ENCODE peak calls at places on chromosomes 6 and 20, in seven cellular contexts. One of them, this sample, is unnamed.

GRCh38 chr6:111013144-111013905 is 31.5 kb downstream of the RPF2 start:
- DNase-seq in renal cortical epithelial cell: no peak
- DNase-seq in HFFc6: no peak
- DNase-seq in ovary: no peak
- DNase-seq in effector memory CD8-positive, alpha-beta T cell: no peak
- DNase-seq in EH: peak
- DNase-seq in T-helper 2 cell: no peak
- DNase-seq in this sample: no peak

GRCh38 chr6:100346203-100346602 is 118.5 kb downstream of the SIM1 start:
- DNase-seq in EH: peak
- DNase-seq in T-helper 2 cell: no peak
- DNase-seq in effector memory CD8-positive, alpha-beta T cell: no peak
- DNase-seq in ovary: no peak
- DNase-seq in HFFc6: peak
- DNase-seq in renal cortical epithelial cell: peak
- DNase-seq in this sample: no peak

GRCh38 chr20:49595346-49595745 is 27.4 kb upstream of the PTGIS start:
- DNase-seq in renal cortical epithelial cell: no peak
- DNase-seq in T-helper 2 cell: no peak
- DNase-seq in HFFc6: no peak
- DNase-seq in effector memory CD8-positive, alpha-beta T cell: no peak
- DNase-seq in EH: no peak
- DNase-seq in ovary: no peak
- DNase-seq in this sample: no peak

GRCh38 chr20:51228763-51229162 is 205.9 kb upstream of the KCNG1 start:
- DNase-seq in renal cortical epithelial cell: no peak
- DNase-seq in ovary: no peak
- DNase-seq in EH: no peak
- DNase-seq in effector memory CD8-positive, alpha-beta T cell: no peak
- DNase-seq in HFFc6: no peak
- DNase-seq in T-helper 2 cell: no peak
- DNase-seq in this sample: no peak

GRCh38 chr20:38881806-38882440 is 44.3 kb upstream of the FAM83D start:
- DNase-seq in EH: no peak
- DNase-seq in HFFc6: no peak
- DNase-seq in ovary: no peak
- DNase-seq in T-helper 2 cell: no peak
- DNase-seq in renal cortical epithelial cell: no peak
- DNase-seq in effector memory CD8-positive, alpha-beta T cell: no peak
- DNase-seq in this sample: no peak

GRCh38 chr6:146884728-146885127 is 286.0 kb downstream of the ADGB start:
- DNase-seq in EH: no peak
- DNase-seq in renal cortical epithelial cell: peak
- DNase-seq in T-helper 2 cell: no peak
- DNase-seq in ovary: no peak
- DNase-seq in effector memory CD8-positive, alpha-beta T cell: no peak
- DNase-seq in HFFc6: no peak
- DNase-seq in this sample: no peak

GRCh38 chr6:52231411-52232127 is 12.7 kb downstream of the IL17F start:
- DNase-seq in ovary: no peak
- DNase-seq in HFFc6: no peak
- DNase-seq in EH: no peak
- DNase-seq in effector memory CD8-positive, alpha-beta T cell: peak
- DNase-seq in T-helper 2 cell: no peak
- DNase-seq in renal cortical epithelial cell: no peak
- DNase-seq in this sample: no peak

GRCh38 chr20:33827629-33828325 is 16.6 kb downstream of the CHMP4B start:
- DNase-seq in effector memory CD8-positive, alpha-beta T cell: no peak
- DNase-seq in T-helper 2 cell: no peak
- DNase-seq in HFFc6: no peak
- DNase-seq in renal cortical epithelial cell: no peak
- DNase-seq in EH: no peak
- DNase-seq in ovary: no peak
- DNase-seq in this sample: no peak

GRCh38 chr6:16633961-16634360 is 127.3 kb downstream of the ATXN1 start:
- DNase-seq in renal cortical epithelial cell: no peak
- DNase-seq in T-helper 2 cell: no peak
- DNase-seq in effector memory CD8-positive, alpha-beta T cell: no peak
- DNase-seq in ovary: no peak
- DNase-seq in HFFc6: no peak
- DNase-seq in EH: no peak
- DNase-seq in this sample: no peak

GRCh38 chr20:24095753-24096152 is 107.2 kb upstream of the GGTLC1 start:
- DNase-seq in T-helper 2 cell: no peak
- DNase-seq in EH: no peak
- DNase-seq in renal cortical epithelial cell: peak
- DNase-seq in ovary: no peak
- DNase-seq in effector memory CD8-positive, alpha-beta T cell: no peak
- DNase-seq in HFFc6: no peak
- DNase-seq in this sample: no peak

GRCh38 chr6:165390475-165390874 is 81.1 kb upstream of the C6orf118 start:
- DNase-seq in EH: no peak
- DNase-seq in renal cortical epithelial cell: no peak
- DNase-seq in effector memory CD8-positive, alpha-beta T cell: no peak
- DNase-seq in HFFc6: no peak
- DNase-seq in T-helper 2 cell: no peak
- DNase-seq in ovary: no peak
- DNase-seq in this sample: no peak

GRCh38 chr20:51532577-51533191 is 9.8 kb downstream of the NFATC2 start:
- DNase-seq in renal cortical epithelial cell: no peak
- DNase-seq in HFFc6: peak
- DNase-seq in ovary: no peak
- DNase-seq in EH: peak
- DNase-seq in effector memory CD8-positive, alpha-beta T cell: peak
- DNase-seq in T-helper 2 cell: no peak
- DNase-seq in this sample: peak

GRCh38 chr6:68572525-68572924 is 62.6 kb upstream of the ADGRB3 start:
- DNase-seq in HFFc6: no peak
- DNase-seq in ovary: no peak
- DNase-seq in EH: no peak
- DNase-seq in effector memory CD8-positive, alpha-beta T cell: no peak
- DNase-seq in renal cortical epithelial cell: peak
- DNase-seq in T-helper 2 cell: no peak
- DNase-seq in this sample: no peak

GRCh38 chr6:157488635-157489226 is 107.7 kb downstream of the ZDHHC14 start:
- DNase-seq in HFFc6: no peak
- DNase-seq in EH: no peak
- DNase-seq in renal cortical epithelial cell: no peak
- DNase-seq in ovary: no peak
- DNase-seq in T-helper 2 cell: no peak
- DNase-seq in effector memory CD8-positive, alpha-beta T cell: no peak
- DNase-seq in this sample: no peak

GRCh38 chr6:138416201-138416600 is 12.2 kb downstream of the HEBP2 start:
- DNase-seq in renal cortical epithelial cell: no peak
- DNase-seq in EH: no peak
- DNase-seq in effector memory CD8-positive, alpha-beta T cell: no peak
- DNase-seq in HFFc6: no peak
- DNase-seq in T-helper 2 cell: no peak
- DNase-seq in ovary: no peak
- DNase-seq in this sample: no peak

GRCh38 chr6:34490390-34491090 is 24.7 kb downstream of the PACSIN1 start:
- DNase-seq in HFFc6: no peak
- DNase-seq in ovary: no peak
- DNase-seq in T-helper 2 cell: no peak
- DNase-seq in renal cortical epithelial cell: no peak
- DNase-seq in EH: no peak
- DNase-seq in effector memory CD8-positive, alpha-beta T cell: no peak
- DNase-seq in this sample: no peak

GRCh38 chr20:51985013-51985415 is 182.7 kb upstream of the SALL4 start:
- DNase-seq in HFFc6: peak
- DNase-seq in renal cortical epithelial cell: peak
- DNase-seq in T-helper 2 cell: no peak
- DNase-seq in ovary: no peak
- DNase-seq in EH: peak
- DNase-seq in effector memory CD8-positive, alpha-beta T cell: no peak
- DNase-seq in this sample: no peak

GRCh38 chr6:143027058-143027457 is 33.6 kb upstream of the AIG1 start:
- DNase-seq in HFFc6: peak
- DNase-seq in effector memory CD8-positive, alpha-beta T cell: peak
- DNase-seq in ovary: no peak
- DNase-seq in EH: peak
- DNase-seq in T-helper 2 cell: peak
- DNase-seq in renal cortical epithelial cell: peak
- DNase-seq in this sample: no peak

GRCh38 chr6:156559151-156559690 is 218.0 kb upstream of the ARID1B start:
- DNase-seq in EH: no peak
- DNase-seq in ovary: no peak
- DNase-seq in renal cortical epithelial cell: no peak
- DNase-seq in effector memory CD8-positive, alpha-beta T cell: no peak
- DNase-seq in HFFc6: no peak
- DNase-seq in T-helper 2 cell: no peak
- DNase-seq in this sample: no peak

GRCh38 chr20:32681175-32682084 is 7.7 kb upstream of the C20orf203 start:
- DNase-seq in effector memory CD8-positive, alpha-beta T cell: no peak
- DNase-seq in ovary: no peak
- DNase-seq in EH: peak
- DNase-seq in renal cortical epithelial cell: peak
- DNase-seq in T-helper 2 cell: no peak
- DNase-seq in HFFc6: no peak
- DNase-seq in this sample: no peak

GRCh38 chr20:17541596-17541995 is 10.4 kb upstream of the BFSP1 start:
- DNase-seq in T-helper 2 cell: no peak
- DNase-seq in effector memory CD8-positive, alpha-beta T cell: no peak
- DNase-seq in ovary: no peak
- DNase-seq in renal cortical epithelial cell: no peak
- DNase-seq in HFFc6: no peak
- DNase-seq in EH: no peak
- DNase-seq in this sample: no peak

GRCh38 chr20:34296468-34296867 is 6.7 kb downstream of the AHCY start:
- DNase-seq in T-helper 2 cell: no peak
- DNase-seq in ovary: no peak
- DNase-seq in renal cortical epithelial cell: no peak
- DNase-seq in HFFc6: no peak
- DNase-seq in EH: no peak
- DNase-seq in effector memory CD8-positive, alpha-beta T cell: no peak
- DNase-seq in this sample: no peak

GRCh38 chr6:72376736-72377135 is 245.1 kb upstream of the KCNQ5 start:
- DNase-seq in effector memory CD8-positive, alpha-beta T cell: no peak
- DNase-seq in T-helper 2 cell: no peak
- DNase-seq in EH: no peak
- DNase-seq in renal cortical epithelial cell: peak
- DNase-seq in HFFc6: no peak
- DNase-seq in ovary: no peak
- DNase-seq in this sample: no peak

GRCh38 chr6:25041676-25042598 is 106.2 kb upstream of the RIPOR2 start:
- DNase-seq in T-helper 2 cell: peak
- DNase-seq in HFFc6: no peak
- DNase-seq in effector memory CD8-positive, alpha-beta T cell: peak
- DNase-seq in renal cortical epithelial cell: no peak
- DNase-seq in ovary: no peak
- DNase-seq in EH: no peak
- DNase-seq in this sample: no peak

GRCh38 chr20:19908586-19908985 is 108.6 kb upstream of the NAA20 start:
- DNase-seq in effector memory CD8-positive, alpha-beta T cell: no peak
- DNase-seq in HFFc6: no peak
- DNase-seq in EH: no peak
- DNase-seq in ovary: no peak
- DNase-seq in T-helper 2 cell: no peak
- DNase-seq in renal cortical epithelial cell: peak
- DNase-seq in this sample: no peak

GRCh38 chr6:116008470-116009229 is 52.0 kb downstream of the FRK start:
- DNase-seq in EH: peak
- DNase-seq in HFFc6: peak
- DNase-seq in renal cortical epithelial cell: peak
- DNase-seq in ovary: no peak
- DNase-seq in effector memory CD8-positive, alpha-beta T cell: no peak
- DNase-seq in T-helper 2 cell: no peak
- DNase-seq in this sample: no peak

GRCh38 chr6:89239338-89239737 is 22.2 kb upstream of the GABRR1 start:
- DNase-seq in T-helper 2 cell: no peak
- DNase-seq in effector memory CD8-positive, alpha-beta T cell: peak
- DNase-seq in EH: no peak
- DNase-seq in renal cortical epithelial cell: no peak
- DNase-seq in ovary: no peak
- DNase-seq in HFFc6: no peak
- DNase-seq in this sample: no peak

GRCh38 chr6:43851204-43851855 is 81.3 kb downstream of the VEGFA start:
- DNase-seq in ovary: no peak
- DNase-seq in renal cortical epithelial cell: peak
- DNase-seq in EH: peak
- DNase-seq in effector memory CD8-positive, alpha-beta T cell: no peak
- DNase-seq in T-helper 2 cell: no peak
- DNase-seq in HFFc6: peak
- DNase-seq in this sample: no peak

GRCh38 chr6:75481394-75481793 is 12.2 kb downstream of the FILIP1 start:
- DNase-seq in effector memory CD8-positive, alpha-beta T cell: no peak
- DNase-seq in renal cortical epithelial cell: no peak
- DNase-seq in HFFc6: no peak
- DNase-seq in T-helper 2 cell: no peak
- DNase-seq in ovary: no peak
- DNase-seq in EH: peak
- DNase-seq in this sample: no peak

GRCh38 chr6:49202923-49203322 is 260.1 kb downstream of the MMUT start:
- DNase-seq in EH: no peak
- DNase-seq in HFFc6: peak
- DNase-seq in ovary: no peak
- DNase-seq in T-helper 2 cell: no peak
- DNase-seq in renal cortical epithelial cell: peak
- DNase-seq in effector memory CD8-positive, alpha-beta T cell: no peak
- DNase-seq in this sample: no peak

GRCh38 chr20:57398231-57398821 is 7.1 kb downstream of the RBM38 start:
- DNase-seq in renal cortical epithelial cell: no peak
- DNase-seq in T-helper 2 cell: peak
- DNase-seq in EH: no peak
- DNase-seq in HFFc6: no peak
- DNase-seq in effector memory CD8-positive, alpha-beta T cell: peak
- DNase-seq in ovary: peak
- DNase-seq in this sample: peak

GRCh38 chr6:110105296-110105695 is 74.2 kb downstream of the WASF1 start:
- DNase-seq in ovary: no peak
- DNase-seq in effector memory CD8-positive, alpha-beta T cell: no peak
- DNase-seq in renal cortical epithelial cell: no peak
- DNase-seq in HFFc6: no peak
- DNase-seq in EH: no peak
- DNase-seq in T-helper 2 cell: no peak
- DNase-seq in this sample: no peak

GRCh38 chr20:25040438-25040831 is 17.5 kb downstream of the ACSS1 start:
- DNase-seq in EH: peak
- DNase-seq in ovary: peak
- DNase-seq in renal cortical epithelial cell: peak
- DNase-seq in effector memory CD8-positive, alpha-beta T cell: no peak
- DNase-seq in HFFc6: peak
- DNase-seq in T-helper 2 cell: no peak
- DNase-seq in this sample: no peak

GRCh38 chr20:6886065-6886729 is 118.7 kb downstream of the BMP2 start:
- DNase-seq in HFFc6: no peak
- DNase-seq in ovary: no peak
- DNase-seq in effector memory CD8-positive, alpha-beta T cell: no peak
- DNase-seq in renal cortical epithelial cell: peak
- DNase-seq in T-helper 2 cell: no peak
- DNase-seq in EH: no peak
- DNase-seq in this sample: no peak

GRCh38 chr6:43976706-43977403 is 150.4 kb downstream of the MRPL14 start:
- DNase-seq in T-helper 2 cell: no peak
- DNase-seq in EH: no peak
- DNase-seq in renal cortical epithelial cell: no peak
- DNase-seq in ovary: no peak
- DNase-seq in effector memory CD8-positive, alpha-beta T cell: no peak
- DNase-seq in HFFc6: no peak
- DNase-seq in this sample: no peak

GRCh38 chr6:45822269-45822812 is 193.3 kb downstream of the CLIC5 start:
- DNase-seq in ovary: no peak
- DNase-seq in effector memory CD8-positive, alpha-beta T cell: no peak
- DNase-seq in renal cortical epithelial cell: no peak
- DNase-seq in T-helper 2 cell: no peak
- DNase-seq in EH: no peak
- DNase-seq in HFFc6: no peak
- DNase-seq in this sample: no peak

GRCh38 chr6:64290867-64291266 is 655.3 kb downstream of the PHF3 start:
- DNase-seq in renal cortical epithelial cell: no peak
- DNase-seq in effector memory CD8-positive, alpha-beta T cell: no peak
- DNase-seq in T-helper 2 cell: no peak
- DNase-seq in ovary: no peak
- DNase-seq in EH: no peak
- DNase-seq in HFFc6: no peak
- DNase-seq in this sample: no peak